ENCODE peak calls at places on chromosomes 3 and 15, in six cellular contexts. F is lower lobe of right lung; U is upper lobe of right lung; D is fibroblast of lung; M is right cardiac atrium; T is CD8-positive, alpha-beta T cell. N is an unnamed sample. For H3K4me1, the result is how much of the 10 kb centered on the place peaks cover.

GRCh38 chr3:58044656-58045055 is 36.4 kb downstream of the FLNB start:
- DNase-seq in F (no peak), U (no peak), D (no peak), M (no peak), T (no peak), N (no peak)

GRCh38 chr3:43786953-43787305 is 96.2 kb downstream of the ABHD5 start:
- DNase-seq in F (no peak), U (no peak), D (no peak), M (no peak), T (no peak), N (no peak)

GRCh38 chr3:29064085-29064484 is 216.8 kb upstream of the RBMS3 start:
- DNase-seq in F (no peak), U (no peak), D (peak), M (no peak), T (no peak), N (no peak)

GRCh38 chr3:15292765-15293522 is 39.4 kb downstream of the SH3BP5 start:
- DNase-seq in F (peak), U (peak), D (peak), M (peak), T (no peak), N (no peak)

GRCh38 chr3:38455639-38456430 is 2.1 kb downstream of the ACVR2B start:
- DNase-seq in F (peak), U (no peak), D (peak), M (no peak), T (peak), N (no peak)

GRCh38 chr3:127674099-127674792 is 1.5 kb downstream of the ABTB1 start:
- DNase-seq in F (no peak), U (peak), D (no peak), M (peak), T (no peak), N (peak)

GRCh38 chr3:99536555-99537314 is 101.7 kb upstream of the COL8A1 start:
- DNase-seq in F (no peak), U (no peak), D (peak), M (no peak), T (no peak), N (no peak)

GRCh38 chr15:51621917-51622268 is 678 bp downstream of the DMXL2 start:
- DNase-seq in F (peak), U (no peak), D (peak), M (peak), T (peak), N (peak)

GRCh38 chr3:37852097-37852496 is 9.6 kb upstream of the CTDSPL start:
- DNase-seq in F (no peak), U (no peak), D (peak), M (no peak), T (no peak), N (no peak)

GRCh38 chr15:39321977-39322376 is 258.9 kb upstream of the THBS1 start:
- DNase-seq in F (no peak), U (no peak), D (no peak), M (no peak), T (no peak), N (no peak)

GRCh38 chr3:118943597-118943996 is 91.0 kb downstream of the IGSF11 start:
- DNase-seq in F (no peak), U (no peak), D (no peak), M (no peak), T (no peak), N (no peak)

GRCh38 chr3:171875923-171876412 is 32.8 kb downstream of the TMEM212 start:
- DNase-seq in F (no peak), U (no peak), D (no peak), M (no peak), T (no peak), N (no peak)

GRCh38 chr3:118080886-118081285 is 953.8 kb downstream of the IGSF11 start:
- DNase-seq in F (no peak), U (no peak), D (peak), M (no peak), T (no peak), N (no peak)

GRCh38 chr3:13296662-13297061 is 123.5 kb downstream of the NUP210 start:
- DNase-seq in F (peak), U (peak), D (no peak), M (no peak), T (no peak), N (no peak)

GRCh38 chr3:197520311-197521276 is 35.2 kb downstream of the BDH1 start:
- DNase-seq in F (peak), U (peak), D (peak), M (peak), T (no peak), N (no peak)

GRCh38 chr15:56491110-56491722 is 26.3 kb upstream of the MNS1 start:
- DNase-seq in F (no peak), U (no peak), D (peak), M (peak), T (peak), N (no peak)
- H3K4me1 ChIP-seq in F (under half), U (under half), D (under half), M (under half), T (under half), N (under half)

GRCh38 chr3:188362405-188362831 is 208.5 kb downstream of the LPP start:
- DNase-seq in F (no peak), U (no peak), D (peak), M (no peak), T (no peak), N (no peak)
- H3K4me1 ChIP-seq in F (under half), U (under half), D (under half), M (under half), T (under half), N (under half)

DNA sequence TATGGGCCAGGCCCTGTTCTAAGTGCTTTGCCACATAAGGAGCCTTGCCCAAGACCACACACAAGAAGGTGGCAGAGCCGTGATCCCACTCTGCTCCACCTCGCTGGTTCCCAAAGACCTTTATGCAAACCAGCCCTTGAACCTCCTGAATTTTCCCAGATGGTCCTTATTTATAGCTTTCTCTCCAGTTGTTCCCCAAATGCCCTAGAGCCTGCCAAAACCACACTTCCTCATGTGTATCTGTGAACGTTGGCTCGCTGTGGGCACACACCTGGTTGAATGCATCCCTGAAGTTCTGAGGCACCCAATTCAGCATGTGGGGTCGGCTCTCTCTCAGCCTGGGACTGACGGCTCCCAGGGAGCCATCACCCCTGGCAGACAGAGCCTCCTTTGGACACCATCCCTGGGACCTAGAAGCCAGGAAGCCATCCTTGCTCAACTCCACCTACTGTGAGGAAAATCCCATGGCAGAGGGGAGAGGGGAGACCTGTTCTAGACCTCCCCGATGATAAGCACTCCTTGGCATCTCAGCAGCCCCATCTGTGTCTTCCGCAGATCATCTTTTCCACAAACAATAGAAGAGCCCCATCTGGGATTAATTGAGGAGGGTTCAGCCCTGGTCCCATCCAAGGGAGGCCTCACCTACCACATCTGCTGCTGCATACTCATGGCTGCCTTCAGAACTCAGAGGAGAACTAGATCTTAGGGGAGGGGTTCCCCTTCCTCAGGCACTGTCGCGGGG is 42.3 kb upstream of the LIMD1 start:
- DNase-seq in F (no peak), U (no peak), D (no peak), M (no peak), T (no peak), N (no peak)
- H3K4me1 ChIP-seq in F (half or more), U (half or more), D (half or more), M (under half), T (under half), N (under half)

DNA sequence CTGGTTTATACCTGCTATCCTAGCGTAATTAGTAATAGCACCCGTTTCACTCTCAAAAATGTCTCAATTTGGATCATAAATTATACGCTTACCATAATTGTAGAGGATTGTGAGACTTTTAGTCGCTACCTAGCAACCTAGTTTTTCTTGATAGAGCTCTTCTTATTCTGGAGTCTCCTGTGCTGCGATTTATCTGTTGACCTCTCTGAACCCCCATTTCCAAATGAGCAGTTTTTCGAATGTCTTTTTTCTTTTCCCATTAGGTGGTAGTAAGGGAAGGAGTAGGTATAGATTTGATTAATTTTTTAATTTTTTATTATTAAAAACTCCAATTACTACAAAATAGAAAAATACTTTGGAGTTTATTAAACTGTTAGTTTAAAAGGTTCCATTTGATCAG is 10.6 kb downstream of the SETD5 start:
- DNase-seq in F (no peak), U (no peak), D (no peak), M (no peak), T (no peak), N (no peak)
- H3K4me1 ChIP-seq in F (half or more), U (half or more), D (under half), M (under half), T (half or more), N (under half)